ENCODE peak calls at places on chromosomes 6 and 20, in four cellular contexts. J is fibroblast of pulmonary artery, O is iPS-NIHi11, F is fibroblast of the conjunctiva. X is an unnamed sample.

GRCh38 chr6:125792680-125793079 is 1.9 kb downstream of the NCOA7 start:
- DNase-seq in J (peak; percentile 62), O (no peak), F (no peak), X (no peak)

GRCh38 chr6:31702421-31702818 is 704 bp downstream of the ABHD16A start:
- DNase-seq in J (no peak), O (peak; percentile 54), F (no peak), X (no peak)

GRCh38 chr20:25364180-25364788 is 26.4 kb downstream of the ABHD12 start:
- DNase-seq in J (peak; percentile 33), O (no peak), F (no peak), X (no peak)

GRCh38 chr20:19850190-19850533 is 92.1 kb downstream of the RIN2 start:
- DNase-seq in J (peak; percentile 47), O (peak; percentile 26), F (no peak), X (no peak)

GRCh38 chr20:18048191-18048590 is 9.5 kb downstream of the OVOL2 start:
- DNase-seq in J (no peak), O (no peak), F (no peak), X (no peak)

GRCh38 chr6:169654590-169655391 is 47.0 kb downstream of the WDR27 start:
- DNase-seq in J (peak; percentile 76), O (peak; percentile 87), F (peak; percentile 42), X (no peak)

GRCh38 chr20:34708621-34709043 is 4.5 kb downstream of the TP53INP2 start:
- DNase-seq in J (peak; percentile 44), O (peak; percentile 56), F (peak; percentile 29), X (peak; percentile 63)

GRCh38 chr6:20313960-20314530 is 87.6 kb upstream of the E2F3 start:
- DNase-seq in J (no peak), O (no peak), F (no peak), X (no peak)

GRCh38 chr6:48701572-48701971 is 590.6 kb upstream of the PTCHD4 start:
- DNase-seq in J (no peak), O (no peak), F (no peak), X (no peak)

GRCh38 chr6:26304213-26305096 is 60.5 kb upstream of the BTN3A2 start:
- DNase-seq in J (peak; percentile 71), O (no peak), F (peak; percentile 92), X (no peak)

GRCh38 chr20:45425561-45425960 is 9.6 kb downstream of the PIGT start:
- DNase-seq in J (no peak), O (no peak), F (no peak), X (no peak)

GRCh38 chr6:129133770-129134192 is 250.8 kb downstream of the LAMA2 start:
- DNase-seq in J (peak; percentile 94), O (no peak), F (no peak), X (no peak)

GRCh38 chr6:31210119-31210518 is 39.6 kb upstream of the POU5F1 start:
- DNase-seq in J (no peak), O (no peak), F (no peak), X (no peak)

GRCh38 chr6:26088344-26088743 is 1.1 kb downstream of the HFE start:
- DNase-seq in J (peak; percentile 14), O (no peak), F (no peak), X (no peak)

GRCh38 chr6:68638225-68638900 is 3.3 kb downstream of the ADGRB3 start:
- DNase-seq in J (peak; percentile 77), O (peak; percentile 34), F (peak; percentile 36), X (no peak)

GRCh38 chr20:25283221-25283951 is 35.5 kb downstream of the PYGB start:
- DNase-seq in J (no peak), O (no peak), F (no peak), X (no peak)

GRCh38 chr6:54236984-54237383 is 71.3 kb upstream of the TINAG start:
- DNase-seq in J (no peak), O (no peak), F (no peak), X (no peak)

GRCh38 chr6:163945813-163946212 is 531.3 kb downstream of the QKI start:
- DNase-seq in J (no peak), O (peak; percentile 28), F (no peak), X (no peak)

GRCh38 chr20:49447364-49447763 is 35.1 kb downstream of the KCNB1 start:
- DNase-seq in J (no peak), O (no peak), F (no peak), X (no peak)

GRCh38 chr20:1210501-1210900 is 7.2 kb downstream of the C20orf202 start:
- DNase-seq in J (no peak), O (no peak), F (no peak), X (no peak)

X was measured in D341Med.